ENCODE peak calls at places on chromosomes 2 and 18, in four cellular contexts. Q, R, X and U are unnamed samples.

GRCh38 chr18:5097116-5097703 is 99.8 kb downstream of the AKAIN1 start:
- DNase-seq in R (no peak), Q (no peak), X (no peak), U (no peak)

GRCh38 chr2:20551231-20551944 is 99.5 kb downstream of the HS1BP3 start:
- DNase-seq in Q (no peak), X (no peak), R (no peak), U (no peak)

GRCh38 chr18:9474103-9474982 is 970 bp upstream of the RALBP1 start:
- DNase-seq in X (no peak), R (peak), Q (no peak), U (peak)

GRCh38 chr2:95308426-95308990 is 11.4 kb downstream of the KCNIP3 start:
- DNase-seq in Q (no peak), X (no peak), R (no peak), U (no peak)

GRCh38 chr2:86580560-86580959 is 17.3 kb upstream of the CHMP3 start:
- DNase-seq in X (no peak), Q (no peak), R (no peak), U (no peak)

GRCh38 chr2:203396667-203397066 is 68.5 kb downstream of the ABI2 start:
- DNase-seq in R (peak), Q (peak), X (no peak), U (peak)

GRCh38 chr2:228600265-228600664 is 418.8 kb upstream of the SPHKAP start:
- DNase-seq in Q (no peak), R (no peak), X (no peak), U (no peak)

GRCh38 chr2:240217431-240218301 is 77.2 kb upstream of the OTOS start:
- DNase-seq in Q (peak), R (no peak), X (no peak), U (no peak)

GRCh38 chr18:42446195-42446594 is 491.2 kb downstream of the PIK3C3 start:
- DNase-seq in R (peak), X (no peak), Q (no peak), U (no peak)

GRCh38 chr2:173644146-173644545 is 289.5 kb downstream of the CDCA7 start:
- DNase-seq in X (no peak), R (no peak), Q (no peak), U (no peak)

GRCh38 chr2:7593286-7593685 is 676.1 kb downstream of the RNF144A start:
- DNase-seq in R (no peak), Q (peak), X (no peak), U (no peak)

GRCh38 chr18:46332956-46333355 is 228.8 kb downstream of the HAUS1 start:
- DNase-seq in R (no peak), Q (no peak), X (no peak), U (no peak)

GRCh38 chr2:85846411-85846810 is 42.4 kb downstream of the ST3GAL5 start:
- DNase-seq in Q (no peak), X (no peak), R (no peak), U (no peak)

GRCh38 chr2:105746177-105747080 is 1.7 kb downstream of the NCK2 start:
- DNase-seq in Q (peak), R (peak), X (peak), U (no peak)

GRCh38 chr2:159615936-159616733 is at the start of gene BAZ2B:
- DNase-seq in R (peak), X (no peak), Q (peak), U (peak)

GRCh38 chr2:172101008-172101706 is 1.5 kb downstream of the DLX2 start:
- DNase-seq in R (no peak), X (no peak), Q (no peak), U (no peak)

GRCh38 chr2:160338891-160339290 is 138.8 kb upstream of the ITGB6 start:
- DNase-seq in R (no peak), Q (no peak), X (no peak), U (no peak)

GRCh38 chr18:62486290-62486964 is 36.4 kb upstream of the ZCCHC2 start:
- DNase-seq in X (no peak), R (peak), Q (peak), U (no peak)

GRCh38 chr2:38549066-38549465 is 53.7 kb downstream of the HNRNPLL start:
- DNase-seq in R (no peak), X (no peak), Q (no peak), U (no peak)

GRCh38 chr2:28108143-28108542 is 217.6 kb downstream of the BABAM2 start:
- DNase-seq in Q (no peak), R (no peak), X (no peak), U (no peak)

GRCh38 chr18:54613174-54613573 is 22.1 kb downstream of the DYNAP start:
- DNase-seq in X (no peak), R (no peak), Q (no peak), U (no peak)

GRCh38 chr2:150878347-150878746 is 383.3 kb downstream of the RBM43 start:
- DNase-seq in X (no peak), R (peak), Q (no peak), U (no peak)

GRCh38 chr18:23876496-23876895 is 138.1 kb upstream of the TTC39C start:
- DNase-seq in Q (no peak), X (no peak), R (no peak), U (no peak)

GRCh38 chr18:58615150-58616132 is 13.4 kb downstream of the ALPK2 start:
- DNase-seq in R (no peak), X (peak), Q (no peak), U (no peak)

GRCh38 chr2:186771395-186771794 is 77.5 kb downstream of the FAM171B start:
- DNase-seq in R (no peak), X (no peak), Q (no peak), U (no peak)

GRCh38 chr2:25335204-25335603 is 6.5 kb downstream of the DNMT3A start:
- DNase-seq in X (no peak), Q (no peak), R (no peak), U (no peak)

GRCh38 chr2:19435815-19436214 is 77.4 kb upstream of the OSR1 start:
- DNase-seq in R (no peak), Q (no peak), X (no peak), U (no peak)

GRCh38 chr2:53865264-53865663 is 5.5 kb upstream of the GPR75 start:
- DNase-seq in R (no peak), X (no peak), Q (no peak), U (no peak)

GRCh38 chr2:88100489-88100858 is 27.4 kb downstream of the FABP1 start:
- DNase-seq in X (no peak), R (no peak), Q (no peak), U (no peak)

GRCh38 chr2:219296631-219297391 is 12.4 kb downstream of the PTPRN start:
- DNase-seq in Q (no peak), R (no peak), X (no peak), U (no peak)

GRCh38 chr18:47448956-47449355 is 197.5 kb upstream of the SKOR2 start:
- DNase-seq in R (no peak), Q (no peak), X (no peak), U (no peak)

GRCh38 chr2:240426797-240427721 is 8.4 kb upstream of the GPC1 start:
- DNase-seq in X (no peak), R (no peak), Q (peak), U (no peak)

DNA sequence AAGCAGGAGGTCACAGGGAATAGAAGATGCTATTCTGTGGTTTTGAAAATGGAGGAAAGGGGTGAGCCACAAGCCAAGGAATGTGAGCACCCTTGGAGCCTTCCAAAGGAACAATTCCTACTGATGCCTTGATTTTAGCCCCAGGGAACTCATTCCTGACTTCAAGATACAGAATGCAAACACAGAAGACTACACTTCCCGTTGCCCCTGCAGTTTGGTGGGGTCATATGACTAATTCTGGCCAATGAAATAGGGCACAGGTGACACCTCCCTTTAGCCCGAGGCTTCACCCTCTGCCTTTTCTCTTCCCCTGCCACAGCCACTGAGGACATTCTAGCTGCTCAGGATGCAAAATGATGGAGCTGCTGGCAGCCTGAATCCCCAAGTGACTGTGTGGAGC is 126.1 kb downstream of the INHBB start:
- DNase-seq in X (no peak), R (no peak), Q (no peak), U (no peak)
- TF ChIP-seq FOXM1 in X (no peak), R (no peak), Q (no peak), U (no peak)

GRCh38 chr2:109081374-109081773 is 47.6 kb upstream of the SH3RF3 start:
- DNase-seq in Q (no peak), R (no peak), X (no peak), U (no peak)
- TF ChIP-seq TARDBP in Q (no peak), R (no peak), X (no peak), U (no peak)

GRCh38 chr18:51251625-51252024 is 54.1 kb upstream of the MEX3C start:
- DNase-seq in R (no peak), X (peak), Q (no peak), U (no peak)

GRCh38 chr18:51250458-51251024 is 53.1 kb upstream of the MEX3C start:
- DNase-seq in X (no peak), R (no peak), Q (no peak), U (no peak)

GRCh38 chr18:51257150-51257549 is 59.7 kb upstream of the MEX3C start:
- DNase-seq in X (no peak), R (no peak), Q (no peak), U (no peak)

GRCh38 chr18:51253476-51253875 is 56.0 kb upstream of the MEX3C start:
- DNase-seq in X (no peak), R (peak), Q (no peak), U (no peak)

DNA sequence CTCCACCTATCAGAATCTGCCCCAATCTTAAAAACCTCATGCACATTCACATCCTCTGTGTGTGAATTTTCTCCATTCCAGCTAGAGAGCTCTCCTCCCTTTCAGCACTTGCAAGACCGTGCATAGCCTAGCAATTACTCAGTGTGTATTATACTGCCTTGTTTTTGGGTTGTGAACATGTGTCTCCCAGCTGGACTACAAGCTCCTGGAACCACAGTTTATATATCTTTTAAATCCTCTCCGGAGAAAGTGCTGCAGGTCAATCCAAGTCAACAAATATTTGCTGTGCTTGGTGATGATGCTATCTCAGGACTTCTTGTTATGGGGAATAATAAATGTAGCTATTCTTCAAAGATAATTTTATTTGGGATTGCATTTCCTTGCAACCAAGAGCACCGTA is 58.2 kb upstream of the MEX3C start:
- DNase-seq in R (no peak), X (no peak), Q (no peak), U (no peak)
- TF ChIP-seq FOXM1 in R (no peak), X (no peak), Q (no peak), U (no peak)

GRCh38 chr2:45852450-45853150 is 201.1 kb downstream of the PRKCE start:
- DNase-seq in X (no peak), R (no peak), Q (no peak), U (no peak)
- TF ChIP-seq TARDBP in X (no peak), R (no peak), Q (no peak), U (no peak)

GRCh38 chr2:223053431-223054192 is 1.6 kb downstream of the KCNE4 start:
- DNase-seq in R (no peak), X (no peak), Q (no peak), U (no peak)

GRCh38 chr2:223052710-223053261 is 796 bp downstream of the KCNE4 start:
- DNase-seq in Q (no peak), R (no peak), X (no peak), U (no peak)

GRCh38 chr2:223055140-223055539 is 3.1 kb downstream of the KCNE4 start:
- DNase-seq in Q (no peak), R (no peak), X (no peak), U (no peak)

GRCh38 chr2:223055836-223056235 is 3.8 kb downstream of the KCNE4 start:
- DNase-seq in R (no peak), Q (peak), X (no peak), U (no peak)

DNA sequence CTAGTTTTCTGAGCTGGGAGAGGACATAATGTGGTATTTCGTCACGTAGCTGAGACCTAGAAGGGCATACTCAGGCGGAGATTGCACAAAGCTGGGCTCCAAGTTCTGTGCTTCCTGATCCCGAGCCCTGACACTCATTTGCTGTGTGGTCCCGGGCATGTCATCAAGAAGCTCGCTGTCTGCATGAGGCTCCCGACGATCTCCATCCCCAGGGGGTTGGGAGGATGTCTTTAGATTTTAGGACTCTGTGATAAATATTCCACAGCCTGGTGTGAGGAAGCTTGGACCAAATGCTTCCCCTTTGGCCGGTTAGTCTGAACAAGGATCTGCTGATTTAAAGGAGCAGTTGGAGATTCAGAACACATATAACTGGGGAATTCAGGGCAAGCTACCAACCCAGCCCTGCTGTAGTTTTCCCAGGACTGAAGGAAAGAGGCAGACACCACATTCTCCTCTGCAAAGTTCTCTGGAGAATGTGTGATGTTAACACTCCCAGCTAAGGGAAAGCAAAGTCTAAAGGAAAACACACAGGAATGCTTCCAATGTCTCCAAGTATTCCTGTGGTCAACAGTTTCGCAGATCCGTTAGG is 2.3 kb downstream of the KCNE4 start:
- DNase-seq in R (no peak), Q (no peak), X (no peak), U (no peak)
- TF ChIP-seq FOXM1 in R (no peak), Q (no peak), X (no peak), U (no peak)

DNA sequence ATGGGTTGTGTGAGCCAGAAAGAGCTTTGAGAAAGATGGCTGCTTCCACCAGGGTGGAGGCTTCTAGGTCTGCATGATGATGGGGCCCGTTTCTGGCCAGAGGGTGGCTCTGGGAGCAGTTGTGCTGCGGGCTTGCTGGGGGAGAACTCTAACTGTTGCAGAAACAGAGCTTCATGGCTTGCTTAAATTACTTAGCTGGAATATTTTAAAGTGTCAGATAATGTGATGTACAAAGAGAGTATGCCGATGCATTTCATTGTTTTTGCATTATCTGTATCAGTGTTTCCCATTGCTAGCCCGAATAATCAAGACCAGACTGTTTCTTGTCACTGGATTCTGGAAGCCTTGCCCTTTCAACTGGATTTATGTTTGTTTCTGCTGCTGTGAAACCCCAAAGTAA is 6.3 kb upstream of the DRC1 start:
- DNase-seq in R (no peak), Q (no peak), X (no peak), U (no peak)
- TF ChIP-seq TARDBP in R (no peak), Q (no peak), X (no peak), U (no peak)

DNA sequence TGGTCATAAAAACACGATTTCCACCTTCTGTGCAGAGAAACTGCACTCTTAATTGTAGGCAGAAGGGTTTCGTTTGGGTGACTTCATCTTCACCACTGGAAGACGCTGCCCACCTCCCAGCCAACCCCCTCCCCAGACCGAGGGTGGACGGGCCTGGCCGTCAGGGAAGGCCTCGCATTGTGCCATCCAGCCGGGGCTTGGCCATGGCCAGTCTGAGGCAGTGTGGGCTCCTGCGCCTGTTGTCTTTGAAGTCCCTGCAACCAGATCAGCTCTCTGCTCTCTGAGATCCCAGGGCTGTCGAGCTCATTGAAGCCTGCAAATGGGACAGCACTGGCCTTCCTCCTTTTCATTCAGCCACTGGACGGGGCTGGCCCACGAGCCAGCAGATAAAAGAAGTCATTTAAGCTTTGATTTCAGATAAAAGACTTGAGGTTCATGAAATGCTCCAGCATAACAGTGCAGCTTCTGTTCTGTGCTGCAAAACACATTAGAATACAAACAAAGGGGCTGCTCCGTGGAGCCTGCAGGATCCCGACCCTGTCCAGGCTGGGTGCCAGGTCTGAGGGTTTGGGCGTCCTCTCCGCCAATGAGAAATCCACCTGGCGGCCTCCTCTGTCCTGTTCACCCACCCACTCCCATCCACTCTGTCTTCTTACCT is 253.5 kb downstream of the LDLRAD4 start:
- DNase-seq in Q (no peak), X (no peak), R (peak), U (no peak)
- TF ChIP-seq FOXM1 in Q (no peak), X (no peak), R (no peak), U (no peak)

GRCh38 chr18:44917865-44918476 is 237.3 kb downstream of the SETBP1 start:
- DNase-seq in X (no peak), R (peak), Q (no peak), U (no peak)
- TF ChIP-seq TARDBP in X (no peak), R (no peak), Q (no peak), U (no peak)

GRCh38 chr2:23399674-23400261 is 14.8 kb downstream of the KLHL29 start:
- DNase-seq in X (peak), Q (no peak), R (no peak), U (no peak)

GRCh38 chr2:23402205-23402740 is 17.3 kb downstream of the KLHL29 start:
- DNase-seq in R (no peak), X (no peak), Q (no peak), U (no peak)

GRCh38 chr2:23401427-23402204 is 16.6 kb downstream of the KLHL29 start:
- DNase-seq in R (no peak), X (no peak), Q (no peak), U (no peak)

GRCh38 chr2:23397483-23397882 is 12.5 kb downstream of the KLHL29 start:
- DNase-seq in X (no peak), Q (no peak), R (no peak), U (no peak)

GRCh38 chr2:23400703-23401102 is 15.7 kb downstream of the KLHL29 start:
- DNase-seq in Q (no peak), X (no peak), R (no peak), U (no peak)
- TF ChIP-seq FOXM1 in Q (no peak), X (no peak), R (no peak), U (no peak)